ENCODE peak calls at places on chromosome 7, in nine cellular contexts. S is psoas muscle, C is kidney, J is OCI-LY7, W is SJSA1, E is NCI-H2171 treated with DMSO at 0.1 percent for 48 hours, I is T-helper 1 cell, K is A172, A is ELR. U is an unnamed sample.

GRCh38 chr7:1276626-1277175 is 44.0 kb downstream of the UNCX start:
- DNase-seq in K (no peak), E (peak; percentile 14), A (no peak), I (no peak), S (peak; percentile 0), C (peak; percentile 40), W (no peak), J (no peak), U (no peak)

GRCh38 chr7:16130127-16131110 is 290.9 kb downstream of the CRPPA start:
- DNase-seq in A (no peak), J (no peak), S (no peak), K (peak; percentile 10), W (peak; percentile 55), I (no peak), C (no peak), E (peak; percentile 23), U (no peak)

GRCh38 chr7:44561962-44562621 is 11.6 kb downstream of the DDX56 start:
- DNase-seq in K (peak; percentile 93), C (no peak), W (peak; percentile 16), A (peak; percentile 81), E (no peak), J (no peak), S (no peak), I (no peak), U (no peak)

GRCh38 chr7:98202367-98203195 is 8.7 kb upstream of the BHLHA15 start:
- DNase-seq in C (no peak), E (no peak), W (no peak), J (peak; percentile 96), A (no peak), S (no peak), K (no peak), I (peak; percentile 73), U (no peak)

GRCh38 chr7:16083931-16084330 is 337.4 kb downstream of the CRPPA start:
- DNase-seq in J (no peak), S (no peak), W (peak; percentile 34), I (no peak), K (no peak), A (peak; percentile 79), C (no peak), E (no peak), U (no peak)

GRCh38 chr7:36346260-36346831 is 43.3 kb upstream of the ANLN start:
- DNase-seq in S (no peak), A (no peak), W (no peak), K (no peak), C (no peak), I (no peak), J (no peak), E (no peak), U (peak; percentile 38)

GRCh38 chr7:31651800-31652326 is 35.2 kb upstream of the PPP1R17 start:
- DNase-seq in A (no peak), J (no peak), W (no peak), C (no peak), E (no peak), K (no peak), I (no peak), S (no peak), U (no peak)

GRCh38 chr7:136114966-136115762 is 138.0 kb upstream of the MTPN start:
- DNase-seq in I (peak; percentile 44), K (peak; percentile 29), S (no peak), J (peak; percentile 74), E (no peak), C (peak; percentile 65), A (peak; percentile 56), W (peak; percentile 30), U (no peak)

GRCh38 chr7:135678612-135679575 is 16.6 kb downstream of the STMP1 start:
- DNase-seq in A (peak; percentile 45), I (no peak), J (no peak), E (no peak), K (peak; percentile 69), W (no peak), S (peak; percentile 72), C (no peak), U (no peak)

GRCh38 chr7:4962872-4963775 is 4.1 kb upstream of the MMD2 start:
- DNase-seq in I (no peak), J (no peak), S (no peak), A (no peak), K (no peak), C (peak; percentile 39), E (peak; percentile 74), W (no peak), U (no peak)

GRCh38 chr7:133109816-133110215 is 27.9 kb upstream of the CHCHD3 start:
- DNase-seq in W (no peak), C (no peak), E (no peak), I (no peak), S (no peak), K (peak; percentile 38), J (no peak), A (peak; percentile 15), U (no peak)

U was measured in T-helper 2 cell.